ENCODE peak calls at places on chromosomes 1 and 21, in four cellular contexts. S, Q, I and L are unnamed samples.
A peak's percentile ranks its signal among the peaks of the same experiment; 100 is the strongest.

GRCh38 chr1:1292442-1292779 is 12.2 kb downstream of the SCNN1D start:
- DNase-seq in S (no peak), Q (no peak), I (no peak), L (no peak)

GRCh38 chr1:204107892-204108291 is 35.0 kb downstream of the SOX13 start:
- DNase-seq in S (no peak), Q (no peak), I (no peak), L (no peak)

GRCh38 chr1:181669209-181669608 is 185.9 kb downstream of the CACNA1E start:
- DNase-seq in S (no peak), Q (no peak), I (no peak), L (no peak)

GRCh38 chr1:94094466-94095111 is 26.4 kb downstream of the ABCA4 start:
- DNase-seq in S (no peak), Q (peak; percentile 52), I (peak; percentile 64), L (peak; percentile 36)

GRCh38 chr1:168472244-168472643 is 71.6 kb downstream of the XCL2 start:
- DNase-seq in S (no peak), Q (no peak), I (no peak), L (no peak)

GRCh38 chr1:202241376-202242079 is 47.9 kb downstream of the LGR6 start:
- DNase-seq in S (peak; percentile 61), Q (peak; percentile 72), I (no peak), L (no peak)

GRCh38 chr1:67732750-67733151 is 47.8 kb downstream of the GADD45A start:
- DNase-seq in S (no peak), Q (no peak), I (no peak), L (no peak)

GRCh38 chr1:110225756-110226404 is 15.8 kb downstream of the KCNC4 start:
- DNase-seq in S (no peak), Q (no peak), I (no peak), L (no peak)

GRCh38 chr1:63487336-63488065 is 35.5 kb downstream of the ITGB3BP start:
- DNase-seq in S (no peak), Q (no peak), I (no peak), L (peak; percentile 85)

GRCh38 chr1:34547043-34547674 is 207.7 kb upstream of the GJB5 start:
- DNase-seq in S (no peak), Q (no peak), I (no peak), L (no peak)

GRCh38 chr1:107935396-107936064 is 29.4 kb downstream of the VAV3 start:
- DNase-seq in S (no peak), Q (no peak), I (no peak), L (no peak)

GRCh38 chr1:159913451-159914192 is 11.7 kb downstream of the TAGLN2 start:
- DNase-seq in S (peak; percentile 76), Q (no peak), I (no peak), L (no peak)

GRCh38 chr1:229298887-229299503 is 28.1 kb downstream of the RAB4A start:
- DNase-seq in S (no peak), Q (no peak), I (no peak), L (no peak)

GRCh38 chr1:115463347-115463746 is 125.3 kb upstream of the NGF start:
- DNase-seq in S (no peak), Q (no peak), I (no peak), L (no peak)

GRCh38 chr1:160671603-160672002 is 24.8 kb upstream of the SLAMF1 start:
- DNase-seq in S (no peak), Q (no peak), I (no peak), L (no peak)

GRCh38 chr1:171666114-171666769 is 13.8 kb upstream of the MYOC start:
- DNase-seq in S (no peak), Q (no peak), I (no peak), L (no peak)

GRCh38 chr1:230157409-230158390 is 90.7 kb downstream of the GALNT2 start:
- DNase-seq in S (no peak), Q (no peak), I (no peak), L (no peak)

GRCh38 chr21:17539323-17539722 is 26.5 kb downstream of the CXADR start:
- DNase-seq in S (no peak), Q (no peak), I (no peak), L (no peak)

GRCh38 chr1:221279146-221279545 is 399.9 kb downstream of the HLX start:
- DNase-seq in S (no peak), Q (no peak), I (no peak), L (no peak)

GRCh38 chr1:227864882-227865281 is 49.4 kb downstream of the PRSS38 start:
- DNase-seq in S (no peak), Q (no peak), I (no peak), L (no peak)

GRCh38 chr1:40014253-40014706 is 26.2 kb upstream of the CAP1 start:
- DNase-seq in S (no peak), Q (no peak), I (no peak), L (no peak)

GRCh38 chr1:245016700-245017099 is 138.1 kb upstream of the KIF26B start:
- DNase-seq in S (no peak), Q (no peak), I (no peak), L (no peak)

GRCh38 chr1:30478288-30478687 is 245.1 kb downstream of the MATN1 start:
- DNase-seq in S (peak; percentile 13), Q (no peak), I (no peak), L (no peak)

GRCh38 chr1:183180634-183181056 is 5.4 kb upstream of the LAMC2 start:
- DNase-seq in S (no peak), Q (peak; percentile 68), I (peak; percentile 49), L (no peak)

GRCh38 chr1:187229496-187229895 is 400.7 kb downstream of the PLA2G4A start:
- DNase-seq in S (no peak), Q (no peak), I (no peak), L (no peak)

GRCh38 chr1:7341145-7341900 is 429.8 kb upstream of the VAMP3 start:
- DNase-seq in S (no peak), Q (no peak), I (no peak), L (no peak)

GRCh38 chr1:32753532-32754281 is 51.1 kb upstream of the SYNC start:
- DNase-seq in S (peak; percentile 88), Q (peak; percentile 80), I (peak; percentile 71), L (no peak)

GRCh38 chr1:219938706-219939105 is 10.3 kb upstream of the SLC30A10 start:
- DNase-seq in S (no peak), Q (no peak), I (no peak), L (no peak)

GRCh38 chr21:45050786-45051489 is 23.4 kb upstream of the ADARB1 start:
- DNase-seq in S (no peak), Q (no peak), I (no peak), L (peak; percentile 92)

GRCh38 chr21:44670642-44671432 is 4.1 kb upstream of the KRTAP12-2 start:
- DNase-seq in S (no peak), Q (no peak), I (no peak), L (no peak)

GRCh38 chr1:198750081-198750480 is 111.2 kb downstream of the PTPRC start:
- DNase-seq in S (no peak), Q (no peak), I (no peak), L (no peak)

GRCh38 chr1:191306916-191307315 is 829.3 kb upstream of the BRINP3 start:
- DNase-seq in S (no peak), Q (no peak), I (no peak), L (no peak)

GRCh38 chr1:202282017-202282335 is 59.8 kb downstream of the UBE2T start:
- DNase-seq in S (no peak), Q (no peak), I (no peak), L (no peak)

GRCh38 chr1:179229214-179230140 is at the start of gene ABL2:
- DNase-seq in S (peak; percentile 48), Q (no peak), I (peak; percentile 51), L (no peak)

GRCh38 chr1:156419863-156420208 is 50.8 kb downstream of the RHBG start:
- DNase-seq in S (no peak), Q (no peak), I (no peak), L (no peak)

GRCh38 chr1:158003409-158003805 is 10.0 kb downstream of the KIRREL1 start:
- DNase-seq in S (no peak), Q (no peak), I (no peak), L (no peak)

GRCh38 chr1:39370602-39371001 is 120.8 kb upstream of the BMP8A start:
- DNase-seq in S (no peak), Q (no peak), I (no peak), L (no peak)

GRCh38 chr1:241250465-241250864 is 106.5 kb downstream of the RGS7 start:
- DNase-seq in S (no peak), Q (no peak), I (no peak), L (no peak)

GRCh38 chr1:59122527-59122926 is 174.4 kb upstream of the FGGY start:
- DNase-seq in S (no peak), Q (no peak), I (no peak), L (no peak)
- H3K27ac ChIP-seq in S (no peak overlapping the region), Q (no peak overlapping the region), I (no peak overlapping the region), L (no peak overlapping the region)

GRCh38 chr1:224406216-224406615 is 28.4 kb downstream of the WDR26 start:
- DNase-seq in S (no peak), Q (no peak), I (no peak), L (no peak)
- H3K27ac ChIP-seq in S (no peak overlapping the region), Q (no peak overlapping the region), I (no peak overlapping the region), L (no peak overlapping the region)

GRCh38 chr1:47984175-47984789 is 12.9 kb downstream of the TRABD2B start:
- DNase-seq in S (no peak), Q (no peak), I (no peak), L (no peak)
- H3K27ac ChIP-seq in S (no peak overlapping the region), Q (no peak overlapping the region), I (no peak overlapping the region), L (no peak overlapping the region)

DNA sequence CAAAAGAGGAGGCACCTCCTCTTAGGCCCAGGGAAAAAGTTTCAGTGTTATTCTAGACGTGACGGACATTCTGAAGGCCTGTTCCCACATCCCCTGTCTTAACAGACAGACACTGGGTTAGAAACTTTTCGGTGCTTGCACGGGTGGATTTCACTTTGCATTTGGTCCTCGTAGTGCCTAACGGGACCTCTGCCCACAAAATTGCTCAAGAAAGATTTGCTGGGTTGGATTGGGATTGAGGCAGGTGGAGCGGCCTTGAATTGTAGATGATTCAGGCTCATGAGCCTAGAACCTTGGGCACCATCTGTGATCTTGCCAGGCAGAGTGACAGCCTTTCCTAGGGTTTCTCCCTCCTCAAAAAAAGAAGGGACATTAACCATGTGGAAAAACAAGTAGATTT is 2.8 kb downstream of the PLA2G5 start:
- DNase-seq in S (no peak), Q (no peak), I (no peak), L (no peak)
- H3K27ac ChIP-seq in S (no peak overlapping the region), Q (no peak overlapping the region), I (no peak overlapping the region), L (no peak overlapping the region)

GRCh38 chr1:9376886-9377333 is 84.2 kb downstream of the SPSB1 start:
- DNase-seq in S (no peak), Q (no peak), I (no peak), L (no peak)

GRCh38 chr1:9378801-9379200 is 86.1 kb downstream of the SPSB1 start:
- DNase-seq in S (no peak), Q (no peak), I (no peak), L (no peak)

GRCh38 chr1:9374748-9375345 is 82.2 kb downstream of the SPSB1 start:
- DNase-seq in S (no peak), Q (no peak), I (no peak), L (no peak)

GRCh38 chr1:9375912-9376311 is 83.2 kb downstream of the SPSB1 start:
- DNase-seq in S (no peak), Q (no peak), I (no peak), L (no peak)

GRCh38 chr1:9376430-9376829 is 83.7 kb downstream of the SPSB1 start:
- DNase-seq in S (no peak), Q (no peak), I (no peak), L (no peak)
- H3K27ac ChIP-seq in S (peak overlapping the region; percentile 87), Q (peak overlapping the region; percentile 64), I (peak overlapping the region; percentile 57), L (no peak overlapping the region)